ENCODE peak calls at places on chromosomes 11 and 22, in five cellular contexts. F is fibroblast of mammary gland, N is ovary, M is heart left ventricle, X is A549. C is an unnamed sample.

GRCh38 chr11:75508051-75508561 is 17.6 kb downstream of the GDPD5 start:
- DNase-seq in X (no peak), N (no peak), F (no peak), M (no peak), C (no peak)

GRCh38 chr22:28563636-28564035 is 116.0 kb downstream of the TTC28 start:
- DNase-seq in X (no peak), F (no peak), N (no peak), M (no peak), C (no peak)

GRCh38 chr11:84824624-84825023 is 802.5 kb downstream of the DLG2 start:
- DNase-seq in X (no peak), N (no peak), F (peak; percentile 35), M (no peak), C (no peak)

GRCh38 chr11:125348704-125349635 is 147.1 kb downstream of the FEZ1 start:
- DNase-seq in N (peak; percentile 79), F (peak; percentile 22), M (peak; percentile 61), X (peak; percentile 4), C (no peak)

GRCh38 chr11:128420943-128421342 is 166.4 kb downstream of the ETS1 start:
- DNase-seq in X (no peak), F (peak; percentile 92), N (no peak), M (no peak), C (no peak)

GRCh38 chr11:95465887-95466286 is 234.9 kb upstream of the SESN3 start:
- DNase-seq in X (no peak), F (no peak), M (no peak), N (no peak), C (no peak)

GRCh38 chr11:11657101-11657935 is 35.5 kb upstream of the GALNT18 start:
- DNase-seq in F (no peak), N (no peak), M (no peak), X (no peak), C (no peak)

GRCh38 chr11:23555085-23555484 is 694.8 kb upstream of the CCDC179 start:
- DNase-seq in F (peak; percentile 57), M (no peak), X (no peak), N (no peak), C (no peak)

GRCh38 chr11:105144887-105145286 is 5.3 kb upstream of the CARD18 start:
- DNase-seq in N (no peak), M (no peak), F (peak; percentile 59), X (no peak), C (peak; percentile 81)

GRCh38 chr22:42425337-42425988 is 6.7 kb downstream of the NFAM1 start:
- DNase-seq in X (no peak), N (no peak), F (no peak), M (no peak), C (no peak)

GRCh38 chr11:94671553-94672366 is 96.4 kb upstream of the AMOTL1 start:
- DNase-seq in M (no peak), N (no peak), F (no peak), X (no peak), C (no peak)

GRCh38 chr11:59556115-59556882 is 45.0 kb downstream of the OR4D9 start:
- DNase-seq in N (peak; percentile 56), M (peak; percentile 59), X (peak; percentile 91), F (peak; percentile 93), C (no peak)

GRCh38 chr11:46537851-46538295 is 56.0 kb downstream of the AMBRA1 start:
- DNase-seq in N (peak; percentile 63), M (peak; percentile 63), X (peak; percentile 83), F (peak; percentile 74), C (no peak)

GRCh38 chr22:43561421-43562178 is 149.8 kb downstream of the MPPED1 start:
- DNase-seq in F (no peak), M (no peak), N (no peak), X (no peak), C (no peak)

GRCh38 chr11:33248416-33248957 is 8.7 kb upstream of the HIPK3 start:
- DNase-seq in M (no peak), F (peak; percentile 60), N (no peak), X (no peak), C (no peak)

GRCh38 chr22:28711820-28712777 is 29.5 kb downstream of the CHEK2 start:
- DNase-seq in F (peak; percentile 98), M (no peak), X (peak; percentile 91), N (no peak), C (peak; percentile 88)

GRCh38 chr11:64150481-64151239 is 15.3 kb downstream of the MACROD1 start:
- DNase-seq in X (no peak), F (no peak), M (peak; percentile 75), N (no peak), C (no peak)

GRCh38 chr11:64151337-64151736 is 14.6 kb downstream of the MACROD1 start:
- DNase-seq in X (no peak), M (no peak), F (no peak), N (no peak), C (no peak)

GRCh38 chr11:64150051-64150450 is 15.9 kb downstream of the MACROD1 start:
- DNase-seq in M (no peak), X (no peak), N (no peak), F (no peak), C (no peak)

GRCh38 chr11:64148200-64148916 is 17.6 kb downstream of the MACROD1 start:
- DNase-seq in F (peak; percentile 76), M (peak; percentile 91), X (peak; percentile 68), N (peak; percentile 88), C (no peak)

GRCh38 chr11:64148917-64149617 is 16.8 kb downstream of the MACROD1 start:
- DNase-seq in N (no peak), M (no peak), F (no peak), X (no peak), C (no peak)
- TF ChIP-seq CTCF in N (no peak), M (peak; percentile 28), F (no peak), X (peak; percentile 22), C (no peak)

GRCh38 chr22:46088541-46089311 is 61.6 kb upstream of the PPARA start:
- DNase-seq in N (peak; percentile 64), F (peak; percentile 80), M (peak; percentile 66), X (no peak), C (no peak)
- H3K4me3 ChIP-seq in N (peak overlapping the region; percentile 29), F (peak overlapping the region; percentile 94), M (peak overlapping the region; percentile 97), X (peak overlapping the region; percentile 23), C (no peak overlapping the region)

GRCh38 chr22:38974170-38974825 is 7.8 kb upstream of the APOBEC3B start:
- DNase-seq in M (no peak), N (no peak), X (no peak), F (no peak), C (no peak)
- TF ChIP-seq CTCF in M (no peak), N (no peak), X (no peak), F (no peak), C (no peak)

GRCh38 chr11:3838504-3838903 is 2.3 kb downstream of the RHOG start:
- DNase-seq in M (no peak), N (no peak), F (no peak), X (no peak), C (no peak)
- H3K4me3 ChIP-seq in M (peak overlapping the region; percentile 81), N (no peak overlapping the region), F (no peak overlapping the region), X (no peak overlapping the region), C (no peak overlapping the region)

GRCh38 chr22:30430933-30431332 is 5.4 kb downstream of the MTFP1 start:
- DNase-seq in X (peak; percentile 27), M (no peak), F (no peak), N (no peak), C (no peak)
- TF ChIP-seq CTCF in X (no peak), M (no peak), F (no peak), N (no peak), C (peak; percentile 3)